ENCODE peak calls at places on chromosomes 13 and 19, in five cellular contexts. K is anterior cingulate cortex; Z is head of caudate nucleus; U is stimulated activated CD4-positive, alpha-beta T cell treated with anti-CD3 and anti-CD28 coated beads, TNF-alpha, amount 100 ng/mL, for 1 hour; O is NCI-H2081. Q is an unnamed sample.
A peak's percentile ranks its signal among the peaks of the same experiment; 100 is the strongest.

GRCh38 chr13:48159436-48160225 is 64.7 kb upstream of the MED4 start:
- DNase-seq in Z (no peak), O (no peak), U (no peak), K (no peak), Q (peak; percentile 64)

GRCh38 chr13:46341112-46341711 is 45.8 kb downstream of the RUBCNL start:
- DNase-seq in K (no peak), U (no peak), O (no peak), Z (no peak), Q (no peak)

GRCh38 chr13:67390462-67391093 is 160.4 kb upstream of the PCDH9 start:
- DNase-seq in O (no peak), U (no peak), K (no peak), Z (no peak), Q (no peak)

GRCh38 chr19:10565028-10565566 is 713 bp downstream of the KRI1 start:
- DNase-seq in U (no peak), K (no peak), Z (no peak), O (peak; percentile 47), Q (peak; percentile 86)

GRCh38 chr13:77514336-77514726 is 21.2 kb upstream of the SCEL start:
- DNase-seq in U (no peak), Z (no peak), O (no peak), K (no peak), Q (no peak)

GRCh38 chr19:29259153-29259552 is 46.2 kb upstream of the UQCRFS1 start:
- DNase-seq in Z (no peak), U (no peak), K (no peak), O (no peak), Q (peak; percentile 67)

GRCh38 chr13:95509521-95510315 is 42.8 kb upstream of the CLDN10 start:
- DNase-seq in O (no peak), Z (no peak), U (no peak), K (no peak), Q (no peak)

GRCh38 chr13:100039740-100040139 is 49.2 kb upstream of the PCCA start:
- DNase-seq in U (no peak), K (no peak), O (no peak), Z (no peak), Q (no peak)

GRCh38 chr19:46945668-46946067 is 74.0 kb upstream of the NPAS1 start:
- DNase-seq in U (no peak), K (peak; percentile 49), O (no peak), Z (no peak), Q (no peak)

GRCh38 chr19:15331419-15332310 is 674 bp downstream of the BRD4 start:
- DNase-seq in Z (peak; percentile 51), O (peak; percentile 23), K (no peak), U (peak; percentile 31), Q (peak; percentile 72)

GRCh38 chr13:30395192-30396158 is 26.8 kb upstream of the UBE2L5 start:
- DNase-seq in U (peak; percentile 36), K (peak; percentile 88), O (peak; percentile 79), Z (peak; percentile 92), Q (peak; percentile 85)

GRCh38 chr19:49710372-49710951 is 19.5 kb downstream of the CPT1C start:
- DNase-seq in U (no peak), K (no peak), O (no peak), Z (no peak), Q (no peak)

GRCh38 chr13:20686863-20687579 is 16.5 kb upstream of the IL17D start:
- DNase-seq in U (no peak), K (no peak), O (no peak), Z (no peak), Q (no peak)

GRCh38 chr19:51354742-51355148 is 11.4 kb downstream of the ETFB start:
- DNase-seq in K (peak; percentile 79), U (no peak), Z (peak; percentile 70), O (no peak), Q (peak; percentile 88)